ENCODE peak calls at places on chromosomes 16 and 17, in eight cellular contexts. K, N, J, Q, L, G, V and Z are unnamed samples.

GRCh38 chr17:79272220-79272619 is 197.6 kb downstream of the ENGASE start:
- DNase-seq in V (no peak), N (no peak), G (no peak), J (no peak), Q (no peak), K (no peak), L (no peak), Z (no peak)

GRCh38 chr17:54781389-54781788 is 119.3 kb upstream of the TOM1L1 start:
- DNase-seq in K (no peak), N (no peak), V (no peak), J (no peak), L (no peak), G (no peak), Q (no peak), Z (no peak)

GRCh38 chr17:75098861-75099260 is 10.9 kb upstream of the ARMC7 start:
- DNase-seq in V (no peak), Q (no peak), K (no peak), L (no peak), J (no peak), G (no peak), N (no peak), Z (no peak)

GRCh38 chr17:31467502-31468256 is 76.2 kb downstream of the RAB11FIP4 start:
- DNase-seq in V (no peak), G (no peak), N (no peak), L (peak), Q (no peak), K (no peak), J (no peak), Z (no peak)

GRCh38 chr17:13086142-13086769 is 68.4 kb upstream of the ELAC2 start:
- DNase-seq in Q (no peak), V (no peak), G (no peak), K (no peak), J (no peak), L (no peak), N (no peak), Z (no peak)

GRCh38 chr16:1764971-1765370 is 6.4 kb downstream of the NME3 start:
- DNase-seq in G (no peak), J (no peak), V (no peak), Q (no peak), N (no peak), L (no peak), K (no peak), Z (no peak)

GRCh38 chr17:77571562-77571981 is 386.9 kb upstream of the TNRC6C start:
- DNase-seq in G (no peak), J (no peak), Q (no peak), V (no peak), N (no peak), K (no peak), L (peak), Z (no peak)

GRCh38 chr17:31371511-31372097 is 19.9 kb upstream of the RAB11FIP4 start:
- DNase-seq in L (no peak), G (no peak), V (no peak), N (no peak), Q (no peak), J (no peak), K (no peak), Z (no peak)

GRCh38 chr16:72898216-72898825 is 149.6 kb downstream of the ZFHX3 start:
- DNase-seq in J (no peak), K (no peak), V (no peak), G (no peak), N (no peak), Q (no peak), L (no peak), Z (no peak)

GRCh38 chr16:56657555-56658430 is at the start of gene MT1F:
- DNase-seq in V (peak), Q (peak), N (peak), J (peak), L (peak), K (peak), G (peak), Z (no peak)

GRCh38 chr17:38364741-38365140 is 13.1 kb downstream of the SOCS7 start:
- DNase-seq in V (no peak), K (no peak), L (no peak), J (no peak), Q (no peak), G (no peak), N (no peak), Z (no peak)

GRCh38 chr17:61323015-61323379 is 76.6 kb upstream of the TBX2 start:
- DNase-seq in K (no peak), Q (no peak), N (no peak), L (no peak), G (no peak), V (no peak), J (no peak), Z (no peak)

GRCh38 chr17:40097931-40098845 is 2.2 kb downstream of the NR1D1 start:
- DNase-seq in G (peak), K (no peak), J (no peak), V (no peak), N (peak), L (no peak), Q (no peak), Z (no peak)

GRCh38 chr17:52751051-52751450 is 592.5 kb upstream of the CA10 start:
- DNase-seq in K (no peak), Q (no peak), J (no peak), G (no peak), V (no peak), L (no peak), N (no peak), Z (no peak)

GRCh38 chr16:47142469-47143328 is 1.0 kb downstream of the NETO2 start:
- DNase-seq in K (peak), Q (peak), J (peak), L (peak), V (peak), N (peak), G (peak), Z (no peak)

GRCh38 chr16:75304521-75305363 is 53.3 kb upstream of the BCAR1 start:
- DNase-seq in J (no peak), L (peak), Q (peak), V (no peak), K (no peak), N (peak), G (peak), Z (no peak)

GRCh38 chr16:5025171-5025632 is 8.5 kb downstream of the NAGPA start:
- DNase-seq in N (no peak), L (peak), J (no peak), G (no peak), V (no peak), Q (peak), K (peak), Z (no peak)

GRCh38 chr16:24846548-24847357 is 990 bp downstream of the SLC5A11 start:
- DNase-seq in L (no peak), G (no peak), K (no peak), N (no peak), J (no peak), Q (no peak), V (no peak), Z (no peak)

GRCh38 chr16:56932588-56933265 is 785 bp downstream of the HERPUD1 start:
- DNase-seq in K (peak), V (no peak), Q (no peak), L (peak), J (peak), N (peak), G (peak), Z (no peak)